ENCODE peak calls at places on chromosome 2, in five cellular contexts. Q is Karpas-422, R is mesenchymal stem cell, U is GM23338, B is HCT116. L is an unnamed sample. For H3K4me1, the result is how much of the 10 kb centered on the place peaks cover.

GRCh38 chr2:135826561-135826960 is 10.4 kb downstream of the LCT start:
- DNase-seq in Q (no peak), R (no peak), U (no peak), B (no peak), L (no peak)

GRCh38 chr2:241391892-241392665 is 36.0 kb downstream of the FARP2 start:
- DNase-seq in Q (peak), R (peak), U (peak), B (peak), L (no peak)

GRCh38 chr2:217789736-217790181 is 213.0 kb downstream of the TNS1 start:
- DNase-seq in Q (peak), R (no peak), U (peak), B (no peak), L (no peak)

GRCh38 chr2:220442012-220442411 is 814.6 kb downstream of the SLC4A3 start:
- DNase-seq in Q (no peak), R (no peak), U (no peak), B (no peak), L (no peak)

GRCh38 chr2:240429872-240430491 is 5.5 kb upstream of the GPC1 start:
- DNase-seq in Q (no peak), R (no peak), U (no peak), B (no peak), L (no peak)

GRCh38 chr2:95025406-95026319 is at the start of gene MAL:
- DNase-seq in Q (no peak), R (no peak), U (peak), B (no peak), L (peak)

GRCh38 chr2:161965994-161966393 is 108.0 kb downstream of the DPP4 start:
- DNase-seq in Q (no peak), R (no peak), U (no peak), B (no peak), L (no peak)

GRCh38 chr2:1771626-1772280 is 27.4 kb upstream of the PXDN start:
- DNase-seq in Q (no peak), R (no peak), U (no peak), B (no peak), L (no peak)

GRCh38 chr2:42566006-42566405 is 2.4 kb upstream of the MTA3 start:
- DNase-seq in Q (peak), R (no peak), U (no peak), B (no peak), L (peak)

GRCh38 chr2:59584958-59585357 is 968.5 kb downstream of the BCL11A start:
- DNase-seq in Q (peak), R (no peak), U (peak), B (no peak), L (peak)

GRCh38 chr2:24521162-24521857 is 30.3 kb downstream of the NCOA1 start:
- DNase-seq in Q (peak), R (no peak), U (no peak), B (no peak), L (no peak)

GRCh38 chr2:234164499-234165409 is 114.3 kb downstream of the SPP2 start:
- DNase-seq in Q (no peak), R (no peak), U (no peak), B (no peak), L (peak)

GRCh38 chr2:42874838-42875801 is 82.7 kb upstream of the HAAO start:
- DNase-seq in Q (no peak), R (no peak), U (peak), B (no peak), L (no peak)

GRCh38 chr2:240257940-240258580 is 117.6 kb upstream of the OTOS start:
- DNase-seq in Q (no peak), R (no peak), U (no peak), B (no peak), L (no peak)

GRCh38 chr2:138217975-138218773 is 253.9 kb downstream of the HNMT start:
- DNase-seq in Q (no peak), R (no peak), U (no peak), B (no peak), L (no peak)

GRCh38 chr2:58081000-58081399 is 34.4 kb downstream of the VRK2 start:
- DNase-seq in Q (no peak), R (no peak), U (no peak), B (no peak), L (no peak)

GRCh38 chr2:74569686-74570085 is 15.2 kb downstream of the DOK1 start:
- DNase-seq in Q (no peak), R (no peak), U (no peak), B (no peak), L (no peak)

GRCh38 chr2:95058989-95059601 is 33.6 kb downstream of the MAL start:
- DNase-seq in Q (no peak), R (no peak), U (no peak), B (no peak), L (no peak)

GRCh38 chr2:151410485-151410833 is 757 bp downstream of the RIF1 start:
- DNase-seq in Q (peak), R (peak), U (peak), B (no peak), L (peak)

GRCh38 chr2:234292205-234292954 is 204.5 kb downstream of the ARL4C start:
- DNase-seq in Q (no peak), R (no peak), U (no peak), B (no peak), L (peak)

GRCh38 chr2:39492095-39492590 is 55.1 kb upstream of the MAP4K3 start:
- DNase-seq in Q (peak), R (peak), U (no peak), B (no peak), L (no peak)

GRCh38 chr2:169670215-169670651 is 24.0 kb downstream of the CFAP210 start:
- DNase-seq in Q (no peak), R (peak), U (no peak), B (no peak), L (no peak)
- H3K4me1 ChIP-seq in Q (under half), R (under half), U (under half), B (under half), L (under half)

GRCh38 chr2:236546561-236546961 is 23.1 kb upstream of the ACKR3 start:
- DNase-seq in Q (no peak), R (no peak), U (no peak), B (no peak), L (peak)
- H2AFZ ChIP-seq in Q (no peak), R (no peak), U (no peak), B (no peak), L (peak)

GRCh38 chr2:8605350-8606065 is 76.3 kb upstream of the ID2 start:
- DNase-seq in Q (no peak), R (peak), U (no peak), B (no peak), L (no peak)
- H3K4me1 ChIP-seq in Q (under half), R (under half), U (under half), B (under half), L (under half)

GRCh38 chr2:232955856-232956255 is 57.2 kb downstream of the NGEF start:
- DNase-seq in Q (peak), R (no peak), U (no peak), B (no peak), L (no peak)
- H2AFZ ChIP-seq in Q (peak), R (no peak), U (no peak), B (no peak), L (no peak)

GRCh38 chr2:69973335-69973735 is 11.9 kb upstream of the ASPRV1 start:
- DNase-seq in Q (no peak), R (peak), U (no peak), B (no peak), L (no peak)
- H3K4me1 ChIP-seq in Q (under half), R (under half), U (under half), B (under half), L (under half)

GRCh38 chr2:6212516-6212915 is 520.3 kb downstream of the SOX11 start:
- DNase-seq in Q (no peak), R (no peak), U (no peak), B (no peak), L (no peak)

GRCh38 chr2:6215053-6215452 is 522.9 kb downstream of the SOX11 start:
- DNase-seq in Q (no peak), R (no peak), U (no peak), B (no peak), L (no peak)

GRCh38 chr2:6216234-6216633 is 524.0 kb downstream of the SOX11 start:
- DNase-seq in Q (no peak), R (no peak), U (no peak), B (no peak), L (no peak)

GRCh38 chr2:6214471-6214870 is 522.3 kb downstream of the SOX11 start:
- DNase-seq in Q (peak), R (no peak), U (peak), B (no peak), L (no peak)

GRCh38 chr2:6213056-6213780 is 521.0 kb downstream of the SOX11 start:
- DNase-seq in Q (no peak), R (no peak), U (no peak), B (no peak), L (no peak)
- H2AFZ ChIP-seq in Q (no peak), R (no peak), U (no peak), B (no peak), L (no peak)

L was measured in DND-41.